ENCODE peak calls at places on chromosomes 12 and 14, in four cellular contexts. One of them, this sample, is unnamed.
A peak's percentile ranks its signal among the peaks of the same experiment; 100 is the strongest.

GRCh38 chr14:95305145-95305544 is 14.6 kb downstream of the CLMN start:
- DNase-seq in HepG2: no peak
- DNase-seq in H1: no peak
- DNase-seq in K562: no peak
- DNase-seq in this sample: no peak

GRCh38 chr14:104968541-104969401 is 9.4 kb downstream of the AHNAK2 start:
- DNase-seq in HepG2: no peak
- DNase-seq in H1: no peak
- DNase-seq in K562: no peak
- DNase-seq in this sample: no peak

GRCh38 chr12:124006582-124007170 is 33.7 kb downstream of the ZNF664 start:
- DNase-seq in HepG2: no peak
- DNase-seq in H1: no peak
- DNase-seq in K562: peak; percentile 36
- DNase-seq in this sample: no peak

GRCh38 chr12:46538976-46539375 is 166.4 kb upstream of the SLC38A2 start:
- DNase-seq in HepG2: no peak
- DNase-seq in H1: no peak
- DNase-seq in K562: no peak
- DNase-seq in this sample: no peak

GRCh38 chr12:108691154-108691994 is 39.9 kb downstream of the CORO1C start:
- DNase-seq in HepG2: peak; percentile 96
- DNase-seq in H1: peak; percentile 76
- DNase-seq in K562: peak; percentile 89
- DNase-seq in this sample: peak; percentile 63

GRCh38 chr12:112116232-112117060 is 7.9 kb upstream of the NAA25 start:
- DNase-seq in HepG2: peak; percentile 83
- DNase-seq in H1: peak; percentile 76
- DNase-seq in K562: peak; percentile 87
- DNase-seq in this sample: no peak

GRCh38 chr14:100384819-100385813 is 62.0 kb downstream of the SLC25A47 start:
- DNase-seq in HepG2: peak; percentile 40
- DNase-seq in H1: no peak
- DNase-seq in K562: no peak
- DNase-seq in this sample: no peak

GRCh38 chr12:52896190-52897100 is 8.4 kb downstream of the KRT8 start:
- DNase-seq in HepG2: no peak
- DNase-seq in H1: no peak
- DNase-seq in K562: no peak
- DNase-seq in this sample: no peak

GRCh38 chr14:95432152-95433093 is 84.0 kb downstream of the SYNE3 start:
- DNase-seq in HepG2: peak; percentile 16
- DNase-seq in H1: peak; percentile 82
- DNase-seq in K562: peak; percentile 53
- DNase-seq in this sample: no peak

GRCh38 chr12:107400686-107401447 is 284.7 kb upstream of the PWP1 start:
- DNase-seq in HepG2: no peak
- DNase-seq in H1: no peak
- DNase-seq in K562: no peak
- DNase-seq in this sample: no peak

GRCh38 chr12:2336409-2336829 is 283.6 kb downstream of the CACNA1C start:
- DNase-seq in HepG2: no peak
- DNase-seq in H1: no peak
- DNase-seq in K562: peak; percentile 25
- DNase-seq in this sample: peak; percentile 85

GRCh38 chr14:83568141-83568540 is 1961.8 kb upstream of the FLRT2 start:
- DNase-seq in HepG2: no peak
- DNase-seq in H1: no peak
- DNase-seq in K562: no peak
- DNase-seq in this sample: no peak
- TF ChIP-seq HDAC6 in HepG2: no peak
- TF ChIP-seq HDAC6 in H1: no peak
- TF ChIP-seq HDAC6 in K562: no peak
- TF ChIP-seq HDAC6 in this sample: no peak

GRCh38 chr14:87896393-87897380 is 96.3 kb downstream of the GALC start:
- DNase-seq in HepG2: peak; percentile 41
- DNase-seq in H1: no peak
- DNase-seq in K562: peak; percentile 17
- DNase-seq in this sample: no peak
- TF ChIP-seq SRF in HepG2: no peak
- TF ChIP-seq SRF in H1: no peak
- TF ChIP-seq SRF in K562: no peak
- TF ChIP-seq SRF in this sample: no peak

GRCh38 chr14:66405158-66405557 is 81.0 kb upstream of the CCDC196 start:
- DNase-seq in HepG2: no peak
- DNase-seq in H1: no peak
- DNase-seq in K562: peak; percentile 8
- DNase-seq in this sample: no peak

GRCh38 chr14:66403183-66403582 is 83.0 kb upstream of the CCDC196 start:
- DNase-seq in HepG2: peak; percentile 40
- DNase-seq in H1: no peak
- DNase-seq in K562: no peak
- DNase-seq in this sample: no peak

GRCh38 chr14:66401447-66402095 is 84.6 kb upstream of the CCDC196 start:
- DNase-seq in HepG2: peak; percentile 3
- DNase-seq in H1: no peak
- DNase-seq in K562: no peak
- DNase-seq in this sample: no peak

GRCh38 chr14:66398437-66398836 is 87.7 kb upstream of the CCDC196 start:
- DNase-seq in HepG2: no peak
- DNase-seq in H1: no peak
- DNase-seq in K562: no peak
- DNase-seq in this sample: no peak

GRCh38 chr14:66404051-66404450 is 82.1 kb upstream of the CCDC196 start:
- DNase-seq in HepG2: no peak
- DNase-seq in H1: no peak
- DNase-seq in K562: no peak
- DNase-seq in this sample: no peak
- TF ChIP-seq HDAC6 in HepG2: no peak
- TF ChIP-seq HDAC6 in H1: no peak
- TF ChIP-seq HDAC6 in K562: no peak
- TF ChIP-seq HDAC6 in this sample: no peak

DNA sequence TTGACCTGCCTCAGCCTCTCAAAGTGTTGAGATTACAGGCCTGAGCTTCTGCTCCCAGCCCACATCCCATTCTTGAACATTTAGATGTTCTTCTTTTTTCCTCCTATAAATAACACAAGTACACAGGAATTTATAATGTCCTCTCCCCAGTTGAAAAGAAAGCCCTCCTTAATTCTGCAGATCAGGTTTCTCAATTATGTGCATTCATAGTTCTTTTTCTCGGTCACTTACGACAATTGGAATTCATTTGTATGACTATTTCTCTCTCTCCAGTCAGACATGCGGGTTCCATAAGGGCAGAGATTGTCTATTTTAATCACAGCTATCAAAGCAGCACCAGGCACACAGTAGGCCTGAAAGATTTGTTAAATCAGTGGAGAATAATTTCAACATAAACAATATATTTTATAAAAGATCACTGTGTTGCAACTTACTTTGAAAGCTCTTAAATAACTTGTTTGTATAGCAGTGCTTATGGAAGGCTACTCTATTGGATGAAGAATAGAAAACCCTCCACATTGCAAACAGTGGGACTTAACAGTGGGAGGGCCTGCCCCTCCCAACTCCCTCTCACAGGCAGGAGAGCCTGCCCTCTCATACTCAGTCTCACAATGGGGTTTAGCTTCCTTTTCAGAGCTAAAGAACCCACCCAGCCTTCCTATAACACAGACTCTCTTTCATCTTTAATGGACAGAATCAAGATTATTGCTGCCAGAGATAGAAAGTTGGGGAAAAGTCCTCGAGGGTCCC is 84.1 kb upstream of the TRAF3 start:
- DNase-seq in HepG2: peak; percentile 61
- DNase-seq in H1: no peak
- DNase-seq in K562: no peak
- DNase-seq in this sample: no peak
- TF ChIP-seq SRF in HepG2: no peak
- TF ChIP-seq SRF in H1: no peak
- TF ChIP-seq SRF in K562: no peak
- TF ChIP-seq SRF in this sample: no peak

DNA sequence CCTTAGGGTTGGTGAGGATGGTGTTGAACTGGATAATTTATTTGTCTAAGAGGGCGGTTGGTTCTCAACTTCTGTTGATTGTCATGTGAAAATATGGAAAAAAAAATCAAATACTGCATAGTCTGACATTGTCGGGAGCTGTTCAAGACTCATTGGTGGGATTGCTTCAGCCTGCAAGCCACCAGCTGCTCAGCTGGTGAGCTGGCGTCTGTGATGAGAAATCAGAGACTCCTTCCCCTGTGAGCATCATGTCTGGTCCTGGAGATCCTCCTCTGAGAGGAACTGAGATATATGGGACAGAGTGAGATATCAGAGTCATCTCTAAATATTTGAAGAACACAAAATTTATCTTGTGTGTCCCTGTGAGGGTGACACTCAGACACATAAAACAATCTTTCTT is 49.9 kb downstream of the TRIM9 start:
- DNase-seq in HepG2: no peak
- DNase-seq in H1: no peak
- DNase-seq in K562: no peak
- DNase-seq in this sample: no peak
- TF ChIP-seq HDAC6 in HepG2: no peak
- TF ChIP-seq HDAC6 in H1: no peak
- TF ChIP-seq HDAC6 in K562: no peak
- TF ChIP-seq HDAC6 in this sample: no peak